ENCODE peak calls at places on chromosomes 3 and 15, in five cellular contexts. D is activated effector memory CD4-positive, alpha-beta T cell treated with anti-CD3 and anti-CD28 coated beads, Interleukin-2, amount 50 U/mL, for 16 hours; X is thoracic aorta; U is IMR-90; Q is NCI-H748 treated with DMSO at 0.1 percent for 48 hours. F is an unnamed sample.
A peak's percentile ranks its signal among the peaks of the same experiment; 100 is the strongest.

GRCh38 chr3:119508172-119508845 is 10.0 kb downstream of the TIMMDC1 start:
- DNase-seq in Q (no peak), D (no peak), X (no peak), U (no peak), F (no peak)

GRCh38 chr3:12148183-12148940 is 10.3 kb downstream of the TIMP4 start:
- DNase-seq in U (no peak), D (no peak), X (no peak), Q (no peak), F (no peak)

GRCh38 chr3:128040041-128040440 is 12.2 kb upstream of the SEC61A1 start:
- DNase-seq in D (no peak), Q (no peak), U (no peak), X (no peak), F (no peak)

GRCh38 chr15:38069506-38069905 is 135.1 kb downstream of the TMCO5A start:
- DNase-seq in U (peak; percentile 86), Q (no peak), D (no peak), X (peak; percentile 40), F (peak; percentile 49)

GRCh38 chr15:90660195-90660995 is 56.8 kb upstream of the BLM start:
- DNase-seq in Q (no peak), X (peak; percentile 65), D (peak; percentile 88), U (peak; percentile 91), F (peak; percentile 47)

GRCh38 chr3:188911033-188911850 is 260.5 kb upstream of the TPRG1 start:
- DNase-seq in Q (no peak), U (peak; percentile 21), X (no peak), D (no peak), F (no peak)

GRCh38 chr15:65875458-65875857 is 6.2 kb downstream of the RAB11A start:
- DNase-seq in D (no peak), Q (no peak), X (no peak), U (peak; percentile 11), F (no peak)

GRCh38 chr3:171417137-171417536 is 43.1 kb downstream of the TNIK start:
- DNase-seq in U (peak; percentile 16), X (no peak), D (no peak), Q (no peak), F (no peak)

GRCh38 chr15:80754005-80754404 is 25.2 kb upstream of the CEMIP start:
- DNase-seq in D (no peak), Q (no peak), U (no peak), X (no peak), F (no peak)

GRCh38 chr3:194418671-194419070 is 19.6 kb upstream of the GP5 start:
- DNase-seq in X (no peak), D (no peak), Q (no peak), U (no peak), F (no peak)

GRCh38 chr3:187838016-187838535 is 92.8 kb upstream of the BCL6 start:
- DNase-seq in U (no peak), Q (no peak), D (no peak), X (no peak), F (no peak)

GRCh38 chr3:122962149-122962548 is 65.4 kb downstream of the SEMA5B start:
- DNase-seq in X (no peak), Q (no peak), D (no peak), U (no peak), F (no peak)

GRCh38 chr15:32767236-32767635 is 49.4 kb downstream of the GREM1 start:
- DNase-seq in X (no peak), Q (no peak), U (peak; percentile 33), D (no peak), F (no peak)

GRCh38 chr3:194224536-194224935 is 88.6 kb downstream of the HES1 start:
- DNase-seq in U (no peak), X (no peak), Q (no peak), D (no peak), F (no peak)

GRCh38 chr3:29587340-29587739 is 306.5 kb downstream of the RBMS3 start:
- DNase-seq in U (no peak), D (no peak), Q (no peak), X (no peak), F (no peak)

GRCh38 chr15:57353317-57353804 is 22.9 kb upstream of the CGNL1 start:
- DNase-seq in U (no peak), D (no peak), Q (no peak), X (no peak), F (no peak)

GRCh38 chr3:101091489-101091888 is 98.3 kb upstream of the ABI3BP start:
- DNase-seq in X (no peak), Q (no peak), U (peak; percentile 67), D (no peak), F (no peak)